ENCODE peak calls at places on chromosomes 13 and 19, in nine cellular contexts. A is pancreas, C is aorta, Z is body of pancreas, L is Peyer's patch, K is astrocyte, R is OCI-LY7, S is heart right ventricle, Q is uterus. G is an unnamed sample. For H3K9me3, the result is how much of the 10 kb centered on the place peaks cover.

GRCh38 chr13:51502206-51502651 is 49.4 kb upstream of the INTS6 start:
- DNase-seq in K (peak), C (no peak), R (no peak), Z (no peak), Q (no peak), L (no peak), A (no peak), S (no peak), G (no peak)

GRCh38 chr19:12784871-12785430 is 6.3 kb upstream of the JUNB start:
- DNase-seq in L (peak), C (no peak), R (no peak), Q (no peak), S (no peak), A (no peak), Z (no peak), K (no peak), G (no peak)

GRCh38 chr13:76758257-76758656 is 127.9 kb downstream of the KCTD12 start:
- DNase-seq in K (no peak), Q (no peak), C (no peak), L (no peak), S (no peak), R (no peak), Z (no peak), A (no peak), G (no peak)

GRCh38 chr19:44764975-44765948 is 12.4 kb upstream of the CBLC start:
- DNase-seq in Z (no peak), S (no peak), Q (no peak), C (no peak), A (no peak), R (no peak), L (peak), K (no peak), G (peak)

GRCh38 chr19:43380008-43380407 is 26.5 kb downstream of the CD177 start:
- DNase-seq in Q (no peak), L (no peak), K (no peak), S (no peak), C (no peak), A (peak), R (no peak), Z (no peak), G (no peak)

GRCh38 chr19:13981021-13981420 is 25.1 kb downstream of the RFX1 start:
- DNase-seq in R (no peak), K (no peak), Q (no peak), A (no peak), C (no peak), S (no peak), Z (no peak), L (no peak), G (no peak)

GRCh38 chr19:39113199-39113598 is 12.4 kb upstream of the PAK4 start:
- DNase-seq in Q (no peak), C (no peak), S (no peak), K (no peak), Z (no peak), R (no peak), L (no peak), A (no peak), G (no peak)

GRCh38 chr19:39444598-39445257 is 654 bp upstream of the SUPT5H start:
- DNase-seq in S (no peak), Q (no peak), K (peak), Z (no peak), L (no peak), A (no peak), R (no peak), C (no peak), G (no peak)

GRCh38 chr19:16060294-16060693 is 16.0 kb upstream of the TPM4 start:
- DNase-seq in Z (no peak), K (no peak), A (no peak), C (no peak), Q (no peak), L (no peak), R (no peak), S (no peak), G (no peak)

DNA sequence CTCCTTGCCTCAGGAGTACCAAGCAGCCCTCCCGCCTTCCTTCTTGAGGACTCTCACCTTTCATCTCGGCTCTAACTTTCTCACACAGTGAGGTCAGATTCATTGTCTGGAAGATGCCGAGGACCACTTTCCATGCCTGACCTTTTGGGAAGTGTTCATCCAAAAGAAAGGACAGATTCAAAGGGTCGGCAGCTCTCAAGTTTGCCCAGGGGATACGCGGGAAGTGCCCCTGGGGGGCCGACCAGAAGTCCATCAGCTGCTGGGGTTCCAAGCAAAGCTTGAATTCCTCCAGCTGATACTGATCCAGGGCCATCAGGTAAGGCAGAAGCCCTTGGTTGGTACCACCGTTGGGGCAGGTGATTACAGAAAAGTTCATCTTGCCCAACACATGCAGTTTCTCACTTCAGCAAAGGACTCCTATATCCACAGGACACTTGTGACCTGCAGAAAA is at the start of gene NLRP13:
- DNase-seq in K (no peak), S (no peak), R (no peak), Z (no peak), L (no peak), A (no peak), C (no peak), Q (no peak), G (no peak)
- H3K9me3 ChIP-seq in K (under half), S (under half), R (under half), Z (under half), L (under half), A (under half), C (under half), Q (under half), G (under half)

GRCh38 chr13:21719463-21719862 is 48.6 kb downstream of the FGF9 start:
- DNase-seq in R (no peak), S (no peak), A (no peak), Q (no peak), K (no peak), C (no peak), L (no peak), Z (no peak), G (no peak)

DNA sequence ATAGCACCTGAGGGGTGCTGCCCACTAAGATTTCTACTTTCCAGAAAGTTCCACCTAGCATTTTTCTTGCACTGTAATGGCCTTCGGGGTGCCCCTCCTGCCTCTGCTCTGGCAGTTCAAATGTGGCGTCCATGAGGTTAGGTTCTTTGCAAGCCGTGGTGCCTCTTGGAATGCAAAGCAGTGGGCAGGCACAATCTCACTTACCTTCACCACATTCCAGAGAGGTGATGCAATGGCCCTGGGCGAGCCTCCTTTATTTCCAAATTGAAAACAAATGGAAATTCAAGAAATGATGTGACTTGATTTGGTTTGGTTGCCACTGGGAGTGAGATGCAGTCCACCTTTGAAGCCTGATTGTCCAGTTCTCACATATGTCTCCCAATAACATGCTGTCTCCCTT is 46.9 kb downstream of the FGF9 start:
- DNase-seq in Z (no peak), K (no peak), L (no peak), R (no peak), Q (no peak), A (no peak), S (no peak), C (no peak), G (no peak)
- H3K9me3 ChIP-seq in Z (under half), K (under half), L (under half), R (under half), Q (under half), A (under half), S (under half), C (under half), G (under half)

GRCh38 chr19:34713262-34713637 is 20.8 kb upstream of the ZNF181 start:
- DNase-seq in Z (no peak), S (no peak), K (no peak), L (no peak), C (no peak), Q (no peak), A (no peak), R (peak), G (no peak)
- H3K9me3 ChIP-seq in Z (under half), S (under half), K (under half), L (under half), C (under half), Q (under half), A (under half), R (under half), G (under half)

GRCh38 chr19:49447485-49448431 is 3.9 kb downstream of the PIH1D1 start:
- DNase-seq in Z (no peak), S (peak), A (no peak), L (no peak), K (no peak), C (no peak), R (peak), Q (peak), G (no peak)
- H3K9me3 ChIP-seq in Z (under half), S (under half), A (under half), L (under half), K (under half), C (under half), R (under half), Q (under half), G (under half)

GRCh38 chr13:30112602-30113435 is 194.5 kb downstream of the KATNAL1 start:
- DNase-seq in L (peak), A (peak), Q (peak), R (peak), K (peak), C (peak), Z (peak), S (peak), G (peak)
- H3K9me3 ChIP-seq in L (under half), A (under half), Q (under half), R (under half), K (under half), C (under half), Z (under half), S (under half), G (under half)

DNA sequence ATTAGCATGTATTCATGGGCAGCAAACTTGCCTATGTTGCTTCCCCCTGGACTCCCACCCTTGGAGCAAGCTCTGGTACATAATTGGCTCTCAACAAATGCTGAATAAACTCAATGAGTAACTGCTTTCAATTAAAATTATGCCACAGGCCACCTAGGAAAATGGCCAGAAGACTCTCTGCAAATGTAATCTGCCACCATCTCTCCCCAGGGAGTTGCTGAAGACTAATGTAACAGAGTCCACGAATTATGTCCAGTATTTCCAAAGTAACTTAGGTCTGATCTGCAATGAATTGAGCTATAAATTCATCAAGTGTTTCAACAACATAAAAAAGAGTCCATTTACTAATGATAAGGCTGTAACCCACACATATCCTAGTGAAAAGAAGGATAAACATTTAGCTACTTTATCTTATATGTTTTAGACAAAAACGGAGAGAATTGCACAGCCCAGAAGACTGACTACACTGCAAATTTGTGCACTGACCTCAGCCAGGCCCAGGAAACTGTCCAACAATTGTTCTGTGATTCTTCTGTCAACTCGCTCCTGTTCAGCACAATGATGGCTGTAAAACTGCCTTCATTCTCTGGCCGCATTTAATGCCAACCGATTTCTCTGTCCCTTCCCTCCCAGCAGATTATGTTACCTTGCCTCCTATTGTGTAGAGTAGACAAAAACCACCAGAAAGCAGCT is 808.6 kb upstream of the ARGLU1 start:
- DNase-seq in K (peak), S (no peak), R (no peak), Q (no peak), Z (no peak), C (no peak), A (no peak), L (no peak), G (no peak)
- H3K9me3 ChIP-seq in K (under half), S (under half), R (under half), Q (under half), Z (under half), C (under half), A (under half), L (under half), G (under half)

DNA sequence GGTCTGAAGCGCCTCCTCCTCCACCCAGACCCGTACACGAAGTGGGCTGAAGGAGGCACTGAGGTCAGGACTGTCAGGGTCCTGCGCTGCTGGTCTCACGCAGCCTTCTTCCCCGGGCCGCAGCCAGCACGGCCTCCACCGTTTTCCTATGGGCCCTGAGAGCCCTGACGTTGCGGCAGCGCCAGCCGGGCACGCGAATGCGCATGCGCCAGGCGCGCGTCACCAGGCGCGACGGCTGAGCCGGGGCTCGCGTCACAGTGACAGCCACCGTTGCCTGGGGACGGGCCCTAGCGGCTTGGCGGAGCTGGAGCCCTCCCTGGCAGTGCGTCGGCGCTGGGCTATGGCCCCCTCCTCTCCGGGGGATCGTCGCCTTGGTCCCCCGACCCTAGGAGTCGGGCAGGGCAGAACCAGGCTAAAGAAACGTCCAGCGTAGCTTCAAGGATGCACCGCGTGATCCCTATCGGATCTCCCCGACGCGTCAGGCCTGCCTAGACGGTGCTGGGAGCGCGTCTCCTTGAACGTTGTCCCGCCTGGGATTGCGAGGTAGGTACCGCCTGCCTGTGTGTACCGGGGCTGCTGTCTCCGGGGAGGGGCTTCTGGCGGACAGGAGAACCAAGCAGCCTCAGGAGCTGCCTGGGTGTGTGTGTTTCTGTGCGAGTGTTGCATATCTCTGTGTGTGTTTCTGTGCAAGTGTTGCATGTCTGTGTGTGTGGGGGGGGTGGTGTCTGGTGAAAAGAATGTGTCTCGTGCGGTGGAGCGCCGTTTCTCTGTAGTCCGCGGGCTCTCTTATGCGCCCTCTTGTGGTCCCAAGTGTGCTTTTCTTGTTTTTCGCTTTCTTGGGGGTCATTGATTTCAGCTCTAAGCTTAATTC is 43.2 kb downstream of the ZNF571 start:
- DNase-seq in A (no peak), Z (no peak), C (no peak), S (peak), K (peak), Q (no peak), R (no peak), L (peak), G (no peak)
- H3K9me3 ChIP-seq in A (under half), Z (under half), C (under half), S (under half), K (half or more), Q (half or more), R (under half), L (half or more), G (half or more)

DNA sequence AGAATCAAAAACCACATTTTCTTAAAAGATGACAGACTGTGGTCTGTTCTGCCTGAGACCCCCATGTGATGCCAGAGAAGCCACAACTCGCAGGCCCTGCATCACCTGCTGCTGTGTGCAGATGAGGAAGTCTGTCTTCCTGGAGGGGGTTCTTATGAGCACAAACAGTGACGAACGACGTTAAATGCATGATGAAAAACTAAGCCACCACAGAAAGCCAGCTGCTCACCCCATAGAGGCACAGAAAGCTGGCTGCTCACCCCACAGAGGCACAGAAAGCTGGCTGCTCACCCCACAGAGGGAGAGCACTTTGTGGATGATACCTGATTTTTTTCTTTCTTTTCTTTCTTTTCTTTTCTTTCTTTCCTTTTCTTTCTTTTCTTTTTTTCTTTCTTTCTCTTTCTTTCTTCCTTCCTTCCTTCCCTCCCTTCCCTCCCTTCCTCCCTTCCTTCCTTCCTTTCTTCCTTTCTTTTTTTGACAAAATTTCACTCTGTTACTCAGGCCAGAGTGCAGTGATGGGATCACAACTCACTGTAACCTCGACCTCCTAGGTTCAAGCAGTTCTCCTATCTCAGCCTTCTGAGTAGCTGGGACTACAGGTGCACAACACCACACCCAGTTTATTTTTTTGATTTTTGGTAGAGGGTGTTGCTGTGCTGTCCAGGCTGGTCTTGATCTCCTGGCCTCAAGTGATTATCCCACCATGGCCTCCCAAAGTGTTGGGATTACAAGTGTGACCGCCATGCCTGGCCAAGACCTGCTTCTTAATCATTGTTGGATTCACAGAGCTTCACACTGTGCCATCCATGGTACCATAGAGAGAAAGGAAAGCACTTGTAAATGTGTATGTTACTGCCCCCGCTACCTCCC is 1191.4 kb downstream of the UQCRFS1 start:
- DNase-seq in Z (no peak), A (no peak), L (no peak), C (no peak), R (no peak), K (no peak), S (no peak), Q (no peak), G (no peak)
- H3K9me3 ChIP-seq in Z (under half), A (under half), L (under half), C (under half), R (under half), K (under half), S (under half), Q (under half), G (under half)